ENCODE peak calls at places on chromosomes 11 and 22, in four cellular contexts. Q is lower leg skin, D is A549, O is AG09309. I is an unnamed sample.

GRCh38 chr22:25360891-25361645 is 141.6 kb downstream of the CRYBB2 start:
- DNase-seq in O (no peak), D (no peak), Q (no peak), I (no peak)

GRCh38 chr11:91396243-91397133 is 828.1 kb upstream of the FAT3 start:
- DNase-seq in D (peak; percentile 51), Q (no peak), O (no peak), I (no peak)

GRCh38 chr22:21032037-21032842 is at the start of gene SLC7A4:
- DNase-seq in D (no peak), O (no peak), Q (no peak), I (no peak)

GRCh38 chr11:112785717-112786116 is 175.5 kb upstream of the NCAM1 start:
- DNase-seq in Q (peak; percentile 38), O (peak; percentile 31), D (no peak), I (no peak)

GRCh38 chr22:30305519-30305905 is 16.2 kb upstream of the CASTOR1 start:
- DNase-seq in D (no peak), Q (peak; percentile 76), O (no peak), I (peak; percentile 24)

GRCh38 chr11:75810637-75811383 is 4.2 kb upstream of the UVRAG start:
- DNase-seq in D (no peak), Q (no peak), O (no peak), I (no peak)

GRCh38 chr11:125227151-125227550 is 62.6 kb downstream of the PKNOX2 start:
- DNase-seq in O (no peak), D (no peak), Q (no peak), I (no peak)

GRCh38 chr11:123129920-123130319 is 65.1 kb downstream of the CLMP start:
- DNase-seq in O (no peak), Q (no peak), D (no peak), I (no peak)

GRCh38 chr11:91730620-91731019 is 494.0 kb upstream of the FAT3 start:
- DNase-seq in O (no peak), D (no peak), Q (no peak), I (no peak)

GRCh38 chr11:11620966-11621880 is 582 bp downstream of the GALNT18 start:
- DNase-seq in D (peak; percentile 21), O (no peak), Q (no peak), I (no peak)

GRCh38 chr11:129946965-129947364 is 51.6 kb upstream of the NFRKB start:
- DNase-seq in Q (no peak), O (no peak), D (no peak), I (no peak)

GRCh38 chr11:30424851-30425250 is 101.9 kb downstream of the ARL14EP start:
- DNase-seq in O (no peak), Q (no peak), D (no peak), I (no peak)

GRCh38 chr22:42820075-42820763 is 36.9 kb downstream of the ARFGAP3 start:
- DNase-seq in Q (no peak), D (no peak), O (peak; percentile 55), I (no peak)

GRCh38 chr11:86632499-86633269 is 39.7 kb downstream of the ME3 start:
- DNase-seq in O (peak; percentile 87), D (peak; percentile 89), Q (no peak), I (peak; percentile 33)

GRCh38 chr22:39279170-39279850 is 34.5 kb upstream of the PDGFB start:
- DNase-seq in O (no peak), Q (no peak), D (no peak), I (no peak)

GRCh38 chr11:100675115-100675650 is 11.9 kb upstream of the ARHGAP42 start:
- DNase-seq in Q (no peak), O (no peak), D (no peak), I (no peak)

GRCh38 chr11:79092791-79093313 is 348.0 kb downstream of the TENM4 start:
- DNase-seq in D (no peak), Q (peak; percentile 66), O (peak; percentile 99), I (no peak)

GRCh38 chr11:104151404-104152204 is 12.3 kb downstream of the PDGFD start:
- DNase-seq in O (no peak), D (no peak), Q (no peak), I (no peak)

GRCh38 chr11:63920870-63921417 is 4.0 kb upstream of the RCOR2 start:
- DNase-seq in D (no peak), O (no peak), Q (no peak), I (peak; percentile 46)

GRCh38 chr11:35944503-35945136 is 758 bp downstream of the LDLRAD3 start:
- DNase-seq in O (no peak), D (no peak), Q (no peak), I (no peak)

GRCh38 chr11:27179334-27179733 is 138.7 kb downstream of the BBOX1 start:
- DNase-seq in O (no peak), D (no peak), Q (no peak), I (no peak)

GRCh38 chr11:122737951-122738693 is 82.6 kb downstream of the UBASH3B start:
- DNase-seq in O (no peak), Q (no peak), D (no peak), I (no peak)

GRCh38 chr11:66637557-66638176 is 836 bp upstream of the RBM4 start:
- DNase-seq in D (no peak), O (no peak), Q (peak; percentile 21), I (peak; percentile 16)

GRCh38 chr11:66636411-66636810 is 2.1 kb upstream of the RBM4 start:
- DNase-seq in O (no peak), Q (no peak), D (no peak), I (no peak)

GRCh38 chr11:66641834-66642233 is 3.3 kb downstream of the RBM4 start:
- DNase-seq in O (no peak), D (no peak), Q (no peak), I (no peak)

GRCh38 chr11:66639066-66639813 is 737 bp downstream of the RBM4 start:
- DNase-seq in O (peak; percentile 7), Q (no peak), D (no peak), I (peak; percentile 20)

DNA sequence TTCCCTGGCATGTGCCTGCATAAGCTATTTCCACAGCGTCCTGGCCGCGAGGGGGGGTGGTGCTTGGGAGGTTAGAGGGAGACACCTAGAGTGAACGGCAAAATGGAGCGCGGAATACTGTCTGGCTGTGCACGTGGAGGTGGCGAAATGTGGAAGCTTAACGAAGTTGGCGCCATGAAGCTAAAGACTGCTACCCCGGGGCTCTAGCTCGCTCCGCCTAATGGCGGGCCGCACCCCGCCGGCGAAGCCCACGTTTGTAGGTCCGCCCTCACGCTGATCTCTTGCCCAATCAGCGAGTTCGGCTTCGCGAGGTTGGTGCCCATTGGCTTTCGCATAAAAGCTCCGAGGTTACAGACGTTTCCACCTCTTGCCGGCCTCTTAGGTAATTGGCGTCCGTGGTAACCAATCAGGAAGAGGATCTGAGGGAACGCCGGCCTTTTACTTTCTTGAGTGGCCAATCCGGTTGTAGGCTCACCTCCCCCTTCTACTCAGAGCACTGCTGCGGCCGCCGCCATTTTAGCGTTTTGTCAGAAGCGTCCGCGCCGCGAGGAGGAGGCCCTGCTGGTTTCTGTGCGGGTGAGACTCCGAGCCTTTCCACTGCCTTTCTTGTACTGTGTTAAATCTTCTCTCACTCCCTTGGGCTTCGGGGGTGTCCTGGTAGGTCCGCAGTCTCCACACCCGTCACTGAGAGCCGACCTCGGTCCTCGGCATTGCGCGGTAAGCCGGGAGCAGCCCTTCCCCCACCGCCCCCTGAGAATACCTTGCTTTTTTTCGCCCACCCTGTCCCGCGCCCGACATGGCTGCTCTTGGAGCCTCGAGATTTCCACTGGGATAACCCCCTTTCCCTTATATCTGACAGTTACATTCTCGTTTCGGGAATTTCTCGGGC is at the start of gene RBM4:
- DNase-seq in D (peak; percentile 99), O (peak; percentile 100), Q (peak; percentile 100), I (peak; percentile 91)
- TF ChIP-seq CTCF in D (peak; percentile 6), O (peak; percentile 13), Q (no peak), I (no peak)

GRCh38 chr22:47200273-47201051 is 438.0 kb downstream of the TBC1D22A start:
- DNase-seq in O (no peak), D (no peak), Q (no peak), I (no peak)
- TF ChIP-seq CTCF in O (no peak), D (no peak), Q (no peak), I (no peak)

DNA sequence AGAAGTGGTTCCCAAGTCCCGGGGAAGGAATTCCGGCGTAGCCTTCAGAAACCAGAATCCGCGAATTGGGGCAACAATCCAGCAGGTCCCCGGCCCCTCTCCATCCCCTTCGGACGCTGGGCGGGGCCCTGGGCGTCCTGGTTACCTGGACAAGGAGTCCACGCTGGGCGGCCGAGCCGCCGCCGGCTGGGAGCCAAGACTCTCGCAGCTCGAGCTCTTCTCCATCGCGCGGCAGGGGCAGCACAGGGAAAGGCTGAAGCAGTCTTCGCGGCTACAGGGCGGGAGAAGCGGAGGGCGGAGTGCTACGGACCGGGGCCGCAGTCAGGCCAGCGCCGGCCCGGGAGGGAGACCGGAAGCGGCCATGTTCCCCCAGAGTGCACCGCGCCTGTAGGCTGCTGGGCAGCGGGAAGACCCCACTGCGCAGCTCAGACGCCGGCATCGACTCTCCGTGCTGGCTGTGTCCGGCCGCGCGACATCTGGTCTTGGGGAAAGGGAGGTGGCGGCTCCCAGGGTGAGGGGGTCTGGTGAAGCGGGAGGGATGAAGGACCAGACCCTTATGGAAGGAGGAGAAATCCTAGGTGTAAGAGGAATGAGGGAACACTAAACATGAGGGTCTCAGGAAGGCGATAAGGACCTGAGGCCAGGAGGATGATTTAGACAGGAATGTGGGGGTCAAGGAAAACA is at the start of gene MTMR2:
- DNase-seq in O (no peak), Q (peak; percentile 53), D (peak; percentile 49), I (peak; percentile 84)
- TF ChIP-seq CTCF in O (no peak), Q (no peak), D (no peak), I (no peak)

GRCh38 chr22:37801946-37802309 is 5.8 kb upstream of the GCAT start:
- DNase-seq in O (no peak), Q (no peak), D (no peak), I (no peak)

GRCh38 chr22:37794376-37794775 is 13.4 kb upstream of the GCAT start:
- DNase-seq in O (no peak), Q (no peak), D (no peak), I (no peak)

GRCh38 chr22:37802310-37803194 is 5.2 kb upstream of the GCAT start:
- DNase-seq in O (no peak), Q (no peak), D (no peak), I (peak; percentile 63)

GRCh38 chr22:37796079-37796478 is 11.7 kb upstream of the GCAT start:
- DNase-seq in D (no peak), Q (no peak), O (no peak), I (no peak)

DNA sequence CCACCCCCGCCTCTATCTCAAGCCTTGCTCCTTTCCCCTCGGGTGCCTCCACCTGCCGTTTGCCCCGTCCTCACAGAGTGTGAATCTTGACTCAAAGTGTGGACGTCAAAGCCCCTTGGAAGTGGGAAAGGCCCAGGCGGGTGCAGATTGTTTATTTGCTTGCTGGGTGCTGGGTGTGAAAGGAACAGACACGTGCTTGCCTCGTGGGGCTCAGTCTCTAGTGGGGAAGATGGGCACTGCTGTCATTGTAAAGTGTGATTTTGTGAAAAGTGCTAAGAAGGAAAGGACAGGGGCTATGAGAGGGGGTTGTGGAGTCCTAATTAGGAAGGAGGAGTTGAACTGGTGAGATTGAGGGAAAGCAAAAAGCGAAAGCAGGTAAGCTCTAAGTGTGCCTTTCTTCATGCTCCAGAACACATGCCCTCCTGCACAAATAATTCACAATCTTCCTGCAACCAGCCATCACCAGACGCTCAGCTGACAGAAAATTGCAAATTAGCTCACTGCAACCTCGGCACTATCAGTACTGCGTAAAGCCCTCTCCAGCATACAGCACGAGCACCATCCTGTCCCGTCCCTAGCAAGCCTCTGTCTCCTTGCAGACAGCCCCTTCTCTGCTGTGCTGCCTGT is 9.7 kb upstream of the GCAT start:
- DNase-seq in D (no peak), O (no peak), Q (no peak), I (no peak)
- TF ChIP-seq CTCF in D (no peak), O (no peak), Q (no peak), I (no peak)

I was measured in endothelial cell.